ENCODE peak calls at places on chromosomes 7 and 10, in six cellular contexts. One of them, this sample, is unnamed.

GRCh38 chr10:46301056-46301645 is 14.4 kb downstream of the ANTXRL start:
- DNase-seq in NCI-H1436: no peak
- DNase-seq in AG09309: no peak
- DNase-seq in NCI-H1092: no peak
- DNase-seq in Caco-2: no peak
- DNase-seq in endothelial cell: no peak
- DNase-seq in this sample: no peak

GRCh38 chr10:36725581-36726520 is 399.5 kb upstream of the ANKRD30A start:
- DNase-seq in endothelial cell: peak; percentile 38
- DNase-seq in NCI-H1092: peak; percentile 54
- DNase-seq in Caco-2: peak; percentile 50
- DNase-seq in NCI-H1436: peak; percentile 78
- DNase-seq in AG09309: peak; percentile 92
- DNase-seq in this sample: no peak

GRCh38 chr10:86653379-86653778 is 968 bp upstream of the OPN4 start:
- DNase-seq in NCI-H1092: no peak
- DNase-seq in endothelial cell: no peak
- DNase-seq in NCI-H1436: no peak
- DNase-seq in Caco-2: no peak
- DNase-seq in AG09309: no peak
- DNase-seq in this sample: no peak

GRCh38 chr7:157136372-157136771 is 2.4 kb upstream of the UBE3C start:
- DNase-seq in AG09309: peak; percentile 53
- DNase-seq in NCI-H1092: no peak
- DNase-seq in endothelial cell: no peak
- DNase-seq in Caco-2: peak; percentile 57
- DNase-seq in NCI-H1436: peak; percentile 53
- DNase-seq in this sample: no peak

GRCh38 chr10:3757638-3758490 is 27.1 kb downstream of the KLF6 start:
- DNase-seq in NCI-H1092: no peak
- DNase-seq in Caco-2: no peak
- DNase-seq in NCI-H1436: no peak
- DNase-seq in endothelial cell: no peak
- DNase-seq in AG09309: no peak
- DNase-seq in this sample: peak; percentile 60

GRCh38 chr7:22561356-22561755 is 61.4 kb upstream of the STEAP1B start:
- DNase-seq in endothelial cell: peak; percentile 56
- DNase-seq in NCI-H1092: no peak
- DNase-seq in NCI-H1436: no peak
- DNase-seq in Caco-2: peak; percentile 35
- DNase-seq in AG09309: peak; percentile 99
- DNase-seq in this sample: no peak

GRCh38 chr10:58856508-58857240 is 319.8 kb upstream of the PHYHIPL start:
- DNase-seq in AG09309: peak; percentile 94
- DNase-seq in NCI-H1092: no peak
- DNase-seq in endothelial cell: no peak
- DNase-seq in Caco-2: peak; percentile 81
- DNase-seq in NCI-H1436: no peak
- DNase-seq in this sample: no peak

GRCh38 chr10:103855424-103855823 is at the start of gene SH3PXD2A:
- DNase-seq in Caco-2: peak; percentile 67
- DNase-seq in endothelial cell: peak; percentile 58
- DNase-seq in NCI-H1436: no peak
- DNase-seq in AG09309: no peak
- DNase-seq in NCI-H1092: no peak
- DNase-seq in this sample: no peak